ENCODE peak calls at places on chromosomes 12 and 14, in ten cellular contexts. G is GM23338, K is sigmoid colon, Q is upper lobe of left lung, S is breast epithelium, Z is stomach, A is Panc1, U is prostate gland, R is HCT116, N is HL-60. B is an unnamed sample.

GRCh38 chr12:39619316-39619659 is 315 bp downstream of the ABCD2 start:
- DNase-seq in K (no peak), R (no peak), Z (no peak), Q (no peak), A (no peak), S (no peak), N (no peak), U (no peak), G (peak; percentile 21), B (peak; percentile 15)

GRCh38 chr12:124992874-124993567 is 424 bp upstream of the BRI3BP start:
- DNase-seq in A (peak; percentile 60), S (no peak), Q (peak; percentile 67), K (no peak), G (peak; percentile 97), N (peak; percentile 90), U (peak; percentile 39), R (peak; percentile 91), Z (peak; percentile 80), B (peak; percentile 87)

GRCh38 chr12:40515041-40515825 is 177.0 kb upstream of the CNTN1 start:
- DNase-seq in R (no peak), G (no peak), K (no peak), S (no peak), N (peak; percentile 43), U (no peak), Q (no peak), Z (no peak), A (no peak), B (no peak)

GRCh38 chr12:89389755-89390661 is 37.7 kb upstream of the DUSP6 start:
- DNase-seq in Z (no peak), Q (peak; percentile 45), G (no peak), K (no peak), R (no peak), U (no peak), N (no peak), A (no peak), S (no peak), B (peak; percentile 29)

GRCh38 chr14:104227806-104228205 is 89.4 kb downstream of the KIF26A start:
- DNase-seq in R (no peak), U (no peak), A (no peak), S (no peak), Q (no peak), G (no peak), N (no peak), K (no peak), Z (no peak), B (no peak)

GRCh38 chr12:48980953-48981756 is 3.0 kb downstream of the WNT1 start:
- DNase-seq in G (peak; percentile 67), R (no peak), S (no peak), A (no peak), Q (no peak), Z (no peak), U (no peak), K (no peak), N (no peak), B (no peak)

GRCh38 chr14:77641207-77641533 is 24.7 kb upstream of the SPTLC2 start:
- DNase-seq in R (no peak), N (no peak), U (no peak), K (no peak), A (no peak), Q (no peak), Z (no peak), S (no peak), G (no peak), B (peak; percentile 27)

GRCh38 chr12:47343684-47344567 is 264.2 kb upstream of the AMIGO2 start:
- DNase-seq in N (no peak), G (no peak), S (no peak), A (no peak), R (no peak), Q (no peak), Z (no peak), K (no peak), U (no peak), B (no peak)

GRCh38 chr12:62466018-62466595 is 519 bp upstream of the MON2 start:
- DNase-seq in K (peak; percentile 72), N (no peak), Z (peak; percentile 35), R (no peak), S (peak; percentile 33), G (peak; percentile 78), U (peak; percentile 30), Q (peak; percentile 48), A (no peak), B (peak; percentile 42)

GRCh38 chr12:111093428-111094142 is 173.2 kb upstream of the MYL2 start:
- DNase-seq in G (no peak), Z (no peak), K (no peak), U (peak; percentile 75), A (no peak), S (no peak), R (no peak), Q (no peak), N (no peak), B (no peak)

GRCh38 chr14:52883658-52884057 is 67.2 kb downstream of the FERMT2 start:
- DNase-seq in R (no peak), S (no peak), Q (no peak), N (no peak), G (no peak), U (no peak), K (no peak), A (no peak), Z (no peak), B (no peak)

GRCh38 chr12:78118486-78118885 is 287.8 kb downstream of the NAV3 start:
- DNase-seq in Z (no peak), N (no peak), K (no peak), G (no peak), S (no peak), R (no peak), U (no peak), Q (no peak), A (no peak), B (no peak)

GRCh38 chr14:86654558-86655184 is 1124.7 kb downstream of the FLRT2 start:
- DNase-seq in R (peak; percentile 0), Z (peak; percentile 80), A (peak; percentile 4), N (peak; percentile 3), U (no peak), G (peak; percentile 93), S (no peak), Q (peak; percentile 42), K (no peak), B (peak; percentile 35)

GRCh38 chr12:58888131-58888783 is 32.0 kb downstream of the LRIG3 start:
- DNase-seq in S (peak; percentile 63), Z (peak; percentile 37), A (no peak), Q (no peak), G (no peak), N (no peak), R (no peak), U (peak; percentile 88), K (peak; percentile 77), B (no peak)

GRCh38 chr14:77037886-77038511 is 9.5 kb upstream of the IRF2BPL start:
- DNase-seq in R (no peak), S (no peak), Q (peak; percentile 60), K (peak; percentile 77), U (no peak), N (no peak), G (peak; percentile 43), Z (no peak), A (no peak), B (peak; percentile 37)

GRCh38 chr14:73814158-73814557 is 37.5 kb upstream of the PTGR2 start:
- DNase-seq in Z (no peak), S (no peak), A (no peak), Q (no peak), R (no peak), N (no peak), G (no peak), U (no peak), K (no peak), B (no peak)

GRCh38 chr12:98741615-98742265 is 96.7 kb downstream of the APAF1 start:
- DNase-seq in Z (no peak), R (no peak), U (no peak), A (no peak), G (peak; percentile 51), N (no peak), Q (no peak), S (no peak), K (no peak), B (no peak)

GRCh38 chr14:44531648-44532047 is 24.6 kb upstream of the FSCB start:
- DNase-seq in R (no peak), A (no peak), Q (no peak), U (no peak), G (no peak), Z (no peak), K (no peak), N (no peak), S (no peak), B (no peak)
- TF ChIP-seq POLR2AphosphoS5 in R (no peak), A (no peak), Q (no peak), U (no peak), G (no peak), Z (no peak), K (no peak), N (no peak), S (no peak), B (no peak)

DNA sequence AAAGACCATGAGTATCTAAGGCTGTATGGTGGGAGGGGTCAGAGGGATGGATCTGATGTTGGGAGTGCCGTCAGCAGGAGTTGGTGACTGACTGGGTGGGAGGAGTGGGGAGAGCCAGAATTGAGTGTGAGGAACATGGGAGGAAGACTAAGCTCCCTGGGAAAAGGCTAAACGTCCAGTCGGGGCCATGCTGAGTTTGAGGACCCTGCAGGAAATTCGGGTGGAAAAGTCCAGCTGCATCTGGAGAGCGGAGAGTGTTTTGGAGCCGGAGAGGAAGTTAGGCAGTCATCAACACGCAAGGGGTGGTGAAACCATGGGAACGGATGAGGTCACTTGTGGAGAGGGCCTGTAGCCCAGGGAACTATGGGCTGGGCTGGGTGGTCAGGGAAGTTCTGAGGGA is 60.9 kb downstream of the ELK3 start:
- DNase-seq in Z (no peak), U (no peak), K (peak; percentile 83), A (no peak), N (no peak), G (no peak), S (no peak), R (no peak), Q (peak; percentile 66), B (peak; percentile 38)
- H3K27ac ChIP-seq in Z (peak overlapping the region; percentile 44), U (no peak overlapping the region), K (peak overlapping the region; percentile 55), A (no peak overlapping the region), N (no peak overlapping the region), G (no peak overlapping the region), S (peak overlapping the region; percentile 44), R (no peak overlapping the region), Q (peak overlapping the region; percentile 61), B (peak overlapping the region; percentile 67)

GRCh38 chr12:4148418-4149056 is 125.0 kb upstream of the CCND2 start:
- DNase-seq in G (no peak), U (no peak), Q (peak; percentile 65), A (no peak), K (peak; percentile 69), N (peak; percentile 67), R (no peak), Z (peak; percentile 40), S (no peak), B (peak; percentile 80)
- TF ChIP-seq POLR2AphosphoS5 in G (no peak), U (no peak), Q (no peak), A (no peak), K (no peak), N (no peak), R (no peak), Z (no peak), S (no peak), B (no peak)

DNA sequence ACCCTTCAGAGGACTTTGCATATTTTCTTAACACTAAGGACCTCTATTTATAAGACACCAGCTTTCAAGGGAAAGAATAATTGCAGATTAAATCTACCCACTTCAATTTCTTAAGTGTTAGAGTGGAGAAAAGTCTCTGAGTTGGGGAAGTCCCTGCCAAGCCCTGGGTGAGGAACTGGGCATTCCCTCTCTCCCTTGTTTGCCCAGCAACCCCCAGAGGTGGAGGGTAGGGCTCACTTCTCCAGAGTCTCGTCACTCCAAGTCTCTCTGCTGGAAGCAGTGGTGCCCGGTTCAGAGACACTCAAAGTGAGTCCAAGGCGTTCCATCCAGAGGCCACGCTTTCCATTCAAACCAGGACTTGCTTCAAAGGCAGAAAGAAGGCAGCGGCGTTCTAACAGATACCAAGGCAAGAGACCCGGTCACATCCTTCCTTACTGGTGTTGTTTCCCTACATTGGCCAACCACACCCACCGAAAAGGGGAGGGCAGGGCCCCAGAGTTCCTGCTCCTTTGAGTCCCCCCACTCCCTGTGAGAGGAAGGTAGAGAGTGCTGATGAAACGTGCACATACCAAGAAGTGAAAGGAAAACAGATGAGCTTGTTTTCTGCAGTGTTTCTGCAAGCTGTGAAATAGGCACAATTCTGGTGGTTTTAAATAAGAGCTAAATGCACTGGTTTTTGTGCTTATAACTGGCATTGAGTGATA is 6.1 kb upstream of the BDKRB2 start:
- DNase-seq in Q (peak; percentile 86), Z (no peak), N (no peak), S (no peak), K (no peak), G (no peak), A (no peak), U (no peak), R (no peak), B (no peak)
- H3K27ac ChIP-seq in Q (peak overlapping the region; percentile 69), Z (peak overlapping the region; percentile 61), N (no peak overlapping the region), S (no peak overlapping the region), K (peak overlapping the region; percentile 69), G (no peak overlapping the region), A (no peak overlapping the region), U (no peak overlapping the region), R (no peak overlapping the region), B (no peak overlapping the region)